ENCODE peak calls at places on chromosomes 1 and 21, in four cellular contexts. J is SK-N-SH, Z is HepG2, D is GM12878. A is an unnamed sample. For H3K4me1, the result is how much of the 10 kb centered on the place peaks cover.

GRCh38 chr1:226489718-226490440 is 58.7 kb upstream of the STUM start:
- DNase-seq in J (no peak), Z (no peak), D (no peak), A (no peak)

GRCh38 chr1:45922374-45922773 is 119.0 kb downstream of the MAST2 start:
- DNase-seq in J (no peak), Z (no peak), D (no peak), A (no peak)

GRCh38 chr1:207335695-207336363 is 14.4 kb downstream of the CD55 start:
- DNase-seq in J (no peak), Z (no peak), D (peak), A (peak)

GRCh38 chr1:64036549-64036948 is 166.9 kb upstream of the UBE2U start:
- DNase-seq in J (no peak), Z (no peak), D (no peak), A (no peak)

GRCh38 chr1:24189528-24189927 is 2.4 kb upstream of the IFNLR1 start:
- DNase-seq in J (no peak), Z (no peak), D (peak), A (no peak)

GRCh38 chr1:242243472-242243871 is 244.6 kb upstream of the MAP1LC3C start:
- DNase-seq in J (no peak), Z (no peak), D (no peak), A (no peak)

GRCh38 chr1:46520063-46520911 is 30.7 kb downstream of the DMBX1 start:
- DNase-seq in J (no peak), Z (peak), D (no peak), A (peak)

GRCh38 chr1:182122265-182122664 is 60.8 kb upstream of the ZNF648 start:
- DNase-seq in J (no peak), Z (peak), D (no peak), A (no peak)

GRCh38 chr1:905811-906531 is 17.8 kb upstream of the SAMD11 start:
- DNase-seq in J (peak), Z (no peak), D (no peak), A (no peak)

GRCh38 chr21:31203371-31204054 is 140.5 kb downstream of the TIAM1 start:
- DNase-seq in J (no peak), Z (no peak), D (no peak), A (no peak)

GRCh38 chr1:113530021-113530420 is 139.7 kb downstream of the MAGI3 start:
- DNase-seq in J (no peak), Z (no peak), D (no peak), A (no peak)

GRCh38 chr21:16438761-16439160 is 709.0 kb downstream of the USP25 start:
- DNase-seq in J (no peak), Z (no peak), D (no peak), A (no peak)

GRCh38 chr1:219176168-219176567 is 2.5 kb downstream of the LYPLAL1 start:
- DNase-seq in J (no peak), Z (no peak), D (no peak), A (no peak)

GRCh38 chr1:219174672-219175564 is 1.2 kb downstream of the LYPLAL1 start:
- DNase-seq in J (no peak), Z (peak), D (peak), A (peak)

GRCh38 chr1:219172821-219173220 is 857 bp upstream of the LYPLAL1 start:
- DNase-seq in J (no peak), Z (no peak), D (no peak), A (no peak)

GRCh38 chr1:219173434-219173757 is 282 bp upstream of the LYPLAL1 start:
- DNase-seq in J (no peak), Z (no peak), D (no peak), A (no peak)

DNA sequence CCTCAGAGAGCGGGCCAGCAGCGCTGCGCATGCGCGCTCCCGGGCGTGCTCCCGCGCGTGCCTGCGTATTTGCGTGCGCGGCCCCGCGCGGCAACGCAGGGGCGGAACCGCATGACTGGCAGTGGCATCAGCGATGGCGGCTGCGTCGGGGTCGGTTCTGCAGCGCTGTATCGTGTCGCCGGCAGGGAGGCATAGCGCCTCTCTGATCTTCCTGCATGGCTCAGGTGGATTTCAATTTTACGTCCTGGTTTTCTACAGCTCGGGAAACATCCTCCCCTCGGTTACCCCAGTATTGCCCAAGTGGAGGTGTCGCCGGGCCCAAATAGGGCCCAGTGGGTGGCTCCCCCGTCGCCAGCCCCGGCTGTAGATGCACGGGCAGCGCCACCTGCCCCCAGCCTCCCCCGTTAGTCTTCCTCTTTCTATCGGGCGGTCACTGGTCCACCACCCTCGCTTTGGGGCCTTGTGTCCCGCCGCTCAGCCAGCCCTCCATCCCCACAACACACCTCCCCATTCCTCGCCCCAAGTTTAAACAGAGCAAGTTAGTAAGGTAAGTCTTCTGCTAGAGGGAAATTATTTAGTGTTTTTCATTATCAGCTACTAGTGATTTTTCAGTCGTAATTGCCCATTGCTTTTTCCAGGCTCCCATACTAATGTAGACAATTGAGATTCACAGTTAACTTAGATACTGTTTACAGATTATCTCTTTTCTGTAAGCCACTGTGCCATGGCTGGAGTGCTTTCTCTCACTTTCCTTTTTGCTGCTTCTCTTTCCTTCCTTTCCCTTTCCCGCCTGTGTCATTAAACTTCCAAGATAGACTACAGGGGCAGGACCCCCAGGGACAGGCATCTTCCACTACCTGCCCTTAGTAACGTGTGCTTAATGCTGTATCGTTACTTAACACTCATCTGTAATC is at the start of gene LYPLAL1:
- DNase-seq in J (peak), Z (peak), D (peak), A (peak)
- TF ChIP-seq REST in J (peak), Z (no peak), D (no peak), A (no peak)

GRCh38 chr1:224621813-224622682 is 5.9 kb downstream of the CNIH3 start:
- DNase-seq in J (no peak), Z (no peak), D (no peak), A (no peak)
- H3K4me1 ChIP-seq in J (under half), Z (under half), D (under half), A (under half)

GRCh38 chr21:29568020-29568419 is 269.3 kb downstream of the BACH1 start:
- DNase-seq in J (no peak), Z (no peak), D (no peak), A (no peak)
- TF ChIP-seq REST in J (no peak), Z (no peak), D (no peak), A (no peak)

GRCh38 chr1:9653783-9654517 is 2.4 kb downstream of the PIK3CD start:
- DNase-seq in J (no peak), Z (no peak), D (no peak), A (no peak)
- H3K4me1 ChIP-seq in J (under half), Z (under half), D (under half), A (under half)

GRCh38 chr1:68281946-68282615 is 49.8 kb upstream of the WLS start:
- DNase-seq in J (no peak), Z (no peak), D (no peak), A (peak)
- TF ChIP-seq REST in J (no peak), Z (no peak), D (no peak), A (no peak)

GRCh38 chr1:6627841-6628545 is 3.3 kb downstream of the THAP3 start:
- DNase-seq in J (no peak), Z (no peak), D (no peak), A (no peak)

GRCh38 chr1:6623269-6623965 is 1.3 kb upstream of the THAP3 start:
- DNase-seq in J (no peak), Z (no peak), D (no peak), A (no peak)

GRCh38 chr1:6627031-6627430 is 2.4 kb downstream of the THAP3 start:
- DNase-seq in J (no peak), Z (no peak), D (no peak), A (no peak)

GRCh38 chr1:6624712-6625578 is at the start of gene THAP3:
- DNase-seq in J (peak), Z (peak), D (peak), A (peak)

DNA sequence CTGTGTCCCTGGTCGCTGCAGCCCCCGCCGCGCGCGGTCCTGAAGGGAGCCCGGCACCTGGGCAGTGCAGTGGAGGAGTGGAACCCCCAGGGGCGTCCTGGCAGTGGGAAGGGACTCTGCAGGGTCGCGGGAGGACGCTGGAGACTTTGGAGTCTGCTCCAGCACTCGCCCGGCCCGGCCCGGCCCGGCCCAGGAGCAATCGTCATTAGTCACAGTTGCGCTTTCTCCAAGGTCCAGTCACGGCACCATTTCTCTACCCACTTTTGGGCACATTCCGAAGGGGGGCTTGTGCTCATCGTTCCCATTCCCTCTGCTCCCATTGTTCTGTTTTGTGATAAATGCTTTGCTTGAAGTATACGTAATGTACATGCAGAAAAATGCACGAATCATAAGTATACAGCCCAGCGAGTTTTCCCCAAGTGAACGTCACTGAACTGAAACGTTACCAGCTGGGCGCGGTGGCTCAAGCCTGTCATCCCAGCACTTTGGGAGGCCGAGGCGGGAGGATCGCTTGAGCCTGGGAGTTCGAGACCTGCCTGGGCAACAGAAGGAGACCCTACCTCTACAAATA is 996 bp downstream of the THAP3 start:
- DNase-seq in J (no peak), Z (no peak), D (no peak), A (no peak)
- H3K4me1 ChIP-seq in J (under half), Z (under half), D (under half), A (under half)

GRCh38 chr1:6080469-6080868 is 34.8 kb downstream of the KCNAB2 start:
- DNase-seq in J (peak), Z (no peak), D (no peak), A (no peak)
- TF ChIP-seq REST in J (no peak), Z (no peak), D (no peak), A (no peak)

GRCh38 chr1:117658676-117659075 is 52.8 kb downstream of the TENT5C start:
- DNase-seq in J (no peak), Z (no peak), D (peak), A (no peak)
- H3K4me1 ChIP-seq in J (under half), Z (under half), D (half or more), A (under half)

DNA sequence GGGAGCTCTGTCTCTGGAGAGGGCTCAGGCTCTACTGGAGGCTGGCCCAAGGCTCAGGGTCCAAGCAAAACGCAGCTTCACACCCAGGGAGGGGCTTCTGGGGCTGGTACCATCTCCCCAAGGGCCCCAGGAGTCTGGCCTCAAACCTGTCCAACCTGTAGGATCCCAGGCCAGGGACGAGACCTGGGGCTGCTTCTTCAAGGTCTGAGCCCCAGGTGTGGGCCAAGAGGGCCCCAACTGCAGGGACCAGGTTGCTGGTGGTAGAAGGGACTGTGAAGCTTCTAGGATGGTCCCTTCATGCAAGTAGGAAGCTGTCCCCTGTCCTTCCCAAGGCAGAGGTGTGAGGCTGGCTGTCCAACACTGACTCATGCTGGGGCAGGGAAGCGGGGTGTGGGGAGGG is 7.8 kb upstream of the MMEL1 start:
- DNase-seq in J (no peak), Z (no peak), D (no peak), A (no peak)
- TF ChIP-seq REST in J (no peak), Z (no peak), D (no peak), A (no peak)

A was measured in GM23338.